ENCODE peak calls at places on chromosomes 7 and 10, in seven cellular contexts. W is thoracic aorta, M is dorsolateral prefrontal cortex, J is Right ventricle myocardium inferior, C is ovary, P is fibroblast of pulmonary artery, K is sigmoid colon. U is an unnamed sample.
A peak's percentile ranks its signal among the peaks of the same experiment; 100 is the strongest.

GRCh38 chr10:28679941-28680752 is 2.8 kb downstream of the BAMBI start:
- DNase-seq in W (no peak), M (no peak), J (no peak), C (no peak), P (peak; percentile 59), K (no peak), U (no peak)

GRCh38 chr10:124522903-124523260 is 61.3 kb downstream of the LHPP start:
- DNase-seq in W (no peak), M (no peak), J (no peak), C (peak; percentile 37), P (no peak), K (peak; percentile 71), U (no peak)

GRCh38 chr7:155738652-155739537 is 73.4 kb downstream of the SHH start:
- DNase-seq in W (no peak), M (peak; percentile 77), J (peak; percentile 88), C (peak; percentile 79), P (peak; percentile 86), K (peak; percentile 77), U (peak; percentile 85)

GRCh38 chr10:86363184-86363832 is 3.3 kb downstream of the GRID1 start:
- DNase-seq in W (no peak), M (peak; percentile 50), J (no peak), C (peak; percentile 50), P (no peak), K (peak; percentile 62), U (no peak)

GRCh38 chr10:44786451-44786850 is 124.7 kb upstream of the TMEM72 start:
- DNase-seq in W (no peak), M (no peak), J (no peak), C (peak; percentile 54), P (peak; percentile 98), K (no peak), U (peak; percentile 49)

GRCh38 chr7:23106491-23106800 is 861 bp downstream of the KLHL7 start:
- DNase-seq in W (no peak), M (no peak), J (no peak), C (no peak), P (no peak), K (no peak), U (no peak)

GRCh38 chr10:117424789-117425649 is 49.8 kb upstream of the PDZD8 start:
- DNase-seq in W (no peak), M (no peak), J (no peak), C (no peak), P (no peak), K (no peak), U (no peak)

GRCh38 chr7:85262891-85263290 is 76.0 kb upstream of the SEMA3D start:
- DNase-seq in W (no peak), M (no peak), J (no peak), C (no peak), P (no peak), K (no peak), U (no peak)

GRCh38 chr10:100784126-100784525 is 38.7 kb downstream of the PAX2 start:
- DNase-seq in W (no peak), M (no peak), J (no peak), C (no peak), P (no peak), K (peak; percentile 22), U (no peak)

GRCh38 chr10:124387078-124387874 is 31.4 kb downstream of the OAT start:
- DNase-seq in W (no peak), M (no peak), J (no peak), C (no peak), P (no peak), K (peak; percentile 58), U (no peak)

GRCh38 chr10:68594405-68594804 is 34.3 kb downstream of the TET1 start:
- DNase-seq in W (no peak), M (no peak), J (no peak), C (no peak), P (peak; percentile 71), K (no peak), U (peak; percentile 92)

GRCh38 chr7:25515876-25516275 is 287.6 kb upstream of the NPVF start:
- DNase-seq in W (no peak), M (no peak), J (no peak), C (no peak), P (no peak), K (no peak), U (peak; percentile 26)

GRCh38 chr7:47291461-47292051 is 290.4 kb downstream of the TNS3 start:
- DNase-seq in W (peak; percentile 36), M (no peak), J (no peak), C (no peak), P (peak; percentile 84), K (no peak), U (peak; percentile 98)

GRCh38 chr7:113562242-113562641 is 356.6 kb downstream of the PPP1R3A start:
- DNase-seq in W (no peak), M (no peak), J (no peak), C (no peak), P (no peak), K (no peak), U (no peak)

GRCh38 chr10:79488303-79488702 is 24.0 kb upstream of the EIF5AL1 start:
- DNase-seq in W (peak; percentile 43), M (no peak), J (no peak), C (peak; percentile 78), P (peak; percentile 94), K (peak; percentile 93), U (peak; percentile 90)

GRCh38 chr10:77004917-77005564 is 632.6 kb downstream of the KCNMA1 start:
- DNase-seq in W (no peak), M (no peak), J (no peak), C (no peak), P (peak; percentile 68), K (no peak), U (peak; percentile 66)

GRCh38 chr7:136114966-136115762 is 138.0 kb upstream of the MTPN start:
- DNase-seq in W (no peak), M (no peak), J (no peak), C (peak; percentile 56), P (peak; percentile 58), K (no peak), U (peak; percentile 47)